ENCODE peak calls at places on chromosomes 1 and 21, in six cellular contexts. One of them, this sample, is unnamed. For H3K4me1, the result is how much of the 10 kb centered on the place peaks cover.

GRCh38 chr1:206479164-206480125 is 9.2 kb downstream of the IKBKE start:
- DNase-seq in SK-N-SH: peak
- DNase-seq in breast epithelium: no peak
- DNase-seq in GM12878: no peak
- DNase-seq in transverse colon: peak
- DNase-seq in suprapubic skin: no peak
- DNase-seq in this sample: peak

GRCh38 chr1:178962853-178963810 is 62.6 kb upstream of the FAM20B start:
- DNase-seq in GM12878: no peak
- DNase-seq in breast epithelium: no peak
- DNase-seq in suprapubic skin: no peak
- DNase-seq in SK-N-SH: no peak
- DNase-seq in transverse colon: no peak
- DNase-seq in this sample: no peak

GRCh38 chr21:42923553-42924432 is 1.6 kb downstream of the ERVH48-1 start:
- DNase-seq in transverse colon: peak
- DNase-seq in breast epithelium: peak
- DNase-seq in suprapubic skin: peak
- DNase-seq in SK-N-SH: peak
- DNase-seq in GM12878: peak
- DNase-seq in this sample: peak

GRCh38 chr21:15221799-15222386 is 157.1 kb upstream of the NRIP1 start:
- DNase-seq in transverse colon: peak
- DNase-seq in GM12878: no peak
- DNase-seq in SK-N-SH: no peak
- DNase-seq in suprapubic skin: no peak
- DNase-seq in breast epithelium: no peak
- DNase-seq in this sample: no peak

GRCh38 chr21:43274946-43275310 is 106.1 kb downstream of the CRYAA start:
- DNase-seq in breast epithelium: no peak
- DNase-seq in suprapubic skin: no peak
- DNase-seq in GM12878: no peak
- DNase-seq in transverse colon: no peak
- DNase-seq in SK-N-SH: peak
- DNase-seq in this sample: no peak

GRCh38 chr1:221979461-221980032 is 237.7 kb upstream of the DUSP10 start:
- DNase-seq in SK-N-SH: no peak
- DNase-seq in breast epithelium: no peak
- DNase-seq in transverse colon: no peak
- DNase-seq in GM12878: no peak
- DNase-seq in suprapubic skin: no peak
- DNase-seq in this sample: no peak

GRCh38 chr1:226519741-226520598 is 28.6 kb upstream of the STUM start:
- DNase-seq in breast epithelium: no peak
- DNase-seq in transverse colon: no peak
- DNase-seq in GM12878: no peak
- DNase-seq in suprapubic skin: peak
- DNase-seq in SK-N-SH: no peak
- DNase-seq in this sample: no peak

GRCh38 chr1:158040323-158040722 is 46.9 kb downstream of the KIRREL1 start:
- DNase-seq in GM12878: no peak
- DNase-seq in transverse colon: no peak
- DNase-seq in SK-N-SH: no peak
- DNase-seq in breast epithelium: no peak
- DNase-seq in suprapubic skin: no peak
- DNase-seq in this sample: no peak

GRCh38 chr1:4044967-4045366 is 144.9 kb upstream of the C1orf174 start:
- DNase-seq in breast epithelium: no peak
- DNase-seq in transverse colon: no peak
- DNase-seq in GM12878: no peak
- DNase-seq in suprapubic skin: no peak
- DNase-seq in SK-N-SH: no peak
- DNase-seq in this sample: no peak

GRCh38 chr1:40664167-40664537 is 1.3 kb downstream of the RIMS3 start:
- DNase-seq in breast epithelium: no peak
- DNase-seq in suprapubic skin: no peak
- DNase-seq in transverse colon: no peak
- DNase-seq in GM12878: no peak
- DNase-seq in SK-N-SH: peak
- DNase-seq in this sample: no peak

GRCh38 chr1:170495006-170495405 is 37.0 kb upstream of the GORAB start:
- DNase-seq in GM12878: no peak
- DNase-seq in breast epithelium: no peak
- DNase-seq in SK-N-SH: no peak
- DNase-seq in transverse colon: no peak
- DNase-seq in suprapubic skin: no peak
- DNase-seq in this sample: no peak

GRCh38 chr1:19057784-19058475 is 101.5 kb upstream of the IFFO2 start:
- DNase-seq in transverse colon: no peak
- DNase-seq in GM12878: no peak
- DNase-seq in suprapubic skin: no peak
- DNase-seq in breast epithelium: no peak
- DNase-seq in SK-N-SH: no peak
- DNase-seq in this sample: no peak

GRCh38 chr1:9149837-9150581 is 21.1 kb upstream of the GPR157 start:
- DNase-seq in SK-N-SH: no peak
- DNase-seq in transverse colon: no peak
- DNase-seq in suprapubic skin: no peak
- DNase-seq in breast epithelium: no peak
- DNase-seq in GM12878: no peak
- DNase-seq in this sample: no peak

GRCh38 chr1:174788981-174789380 is 210.8 kb upstream of the CACYBP start:
- DNase-seq in transverse colon: no peak
- DNase-seq in breast epithelium: no peak
- DNase-seq in suprapubic skin: no peak
- DNase-seq in GM12878: no peak
- DNase-seq in SK-N-SH: no peak
- DNase-seq in this sample: no peak

GRCh38 chr1:245895455-245895959 is 611.6 kb downstream of the SMYD3 start:
- DNase-seq in GM12878: peak
- DNase-seq in suprapubic skin: no peak
- DNase-seq in breast epithelium: no peak
- DNase-seq in SK-N-SH: no peak
- DNase-seq in transverse colon: no peak
- DNase-seq in this sample: no peak

GRCh38 chr1:246001821-246002220 is 505.3 kb downstream of the SMYD3 start:
- DNase-seq in SK-N-SH: no peak
- DNase-seq in GM12878: no peak
- DNase-seq in transverse colon: no peak
- DNase-seq in suprapubic skin: no peak
- DNase-seq in breast epithelium: no peak
- DNase-seq in this sample: no peak

GRCh38 chr1:168947039-168947438 is 159.5 kb upstream of the ATP1B1 start:
- DNase-seq in transverse colon: no peak
- DNase-seq in GM12878: no peak
- DNase-seq in SK-N-SH: no peak
- DNase-seq in breast epithelium: no peak
- DNase-seq in suprapubic skin: no peak
- DNase-seq in this sample: no peak

GRCh38 chr1:164838786-164839185 is 279.8 kb downstream of the PBX1 start:
- DNase-seq in breast epithelium: no peak
- DNase-seq in GM12878: no peak
- DNase-seq in SK-N-SH: no peak
- DNase-seq in transverse colon: no peak
- DNase-seq in suprapubic skin: no peak
- DNase-seq in this sample: no peak

GRCh38 chr1:151828931-151829330 is 2.7 kb downstream of the RORC start:
- DNase-seq in breast epithelium: peak
- DNase-seq in SK-N-SH: peak
- DNase-seq in suprapubic skin: no peak
- DNase-seq in transverse colon: no peak
- DNase-seq in GM12878: no peak
- DNase-seq in this sample: no peak

GRCh38 chr1:184191181-184191601 is 139.7 kb downstream of the TSEN15 start:
- DNase-seq in GM12878: no peak
- DNase-seq in suprapubic skin: no peak
- DNase-seq in breast epithelium: no peak
- DNase-seq in SK-N-SH: no peak
- DNase-seq in transverse colon: peak
- DNase-seq in this sample: peak

GRCh38 chr1:116988908-116989307 is 12.7 kb upstream of the CD101 start:
- DNase-seq in suprapubic skin: no peak
- DNase-seq in transverse colon: peak
- DNase-seq in breast epithelium: no peak
- DNase-seq in SK-N-SH: no peak
- DNase-seq in GM12878: no peak
- DNase-seq in this sample: no peak

GRCh38 chr1:27589841-27590426 is 14.0 kb downstream of the AHDC1 start:
- DNase-seq in breast epithelium: no peak
- DNase-seq in SK-N-SH: peak
- DNase-seq in transverse colon: no peak
- DNase-seq in suprapubic skin: no peak
- DNase-seq in GM12878: no peak
- DNase-seq in this sample: peak

GRCh38 chr21:32386195-32386870 is 6.5 kb downstream of the URB1 start:
- DNase-seq in SK-N-SH: no peak
- DNase-seq in GM12878: no peak
- DNase-seq in transverse colon: no peak
- DNase-seq in breast epithelium: no peak
- DNase-seq in suprapubic skin: no peak
- DNase-seq in this sample: no peak

GRCh38 chr1:17200246-17200645 is 4.7 kb upstream of the PADI1 start:
- DNase-seq in breast epithelium: no peak
- DNase-seq in suprapubic skin: no peak
- DNase-seq in transverse colon: no peak
- DNase-seq in SK-N-SH: no peak
- DNase-seq in GM12878: no peak
- DNase-seq in this sample: no peak

GRCh38 chr21:14210738-14211137 is at the start of gene LIPI:
- DNase-seq in GM12878: no peak
- DNase-seq in breast epithelium: no peak
- DNase-seq in transverse colon: no peak
- DNase-seq in suprapubic skin: no peak
- DNase-seq in SK-N-SH: no peak
- DNase-seq in this sample: no peak

GRCh38 chr21:46195595-46196195 is 11.4 kb upstream of the SPATC1L start:
- DNase-seq in SK-N-SH: peak
- DNase-seq in breast epithelium: peak
- DNase-seq in transverse colon: no peak
- DNase-seq in suprapubic skin: peak
- DNase-seq in GM12878: no peak
- DNase-seq in this sample: peak

GRCh38 chr1:167612986-167613385 is 17.0 kb upstream of the RCSD1 start:
- DNase-seq in breast epithelium: no peak
- DNase-seq in suprapubic skin: no peak
- DNase-seq in GM12878: no peak
- DNase-seq in transverse colon: no peak
- DNase-seq in SK-N-SH: no peak
- DNase-seq in this sample: no peak

GRCh38 chr1:3803905-3804626 is 7.8 kb upstream of the LRRC47 start:
- DNase-seq in breast epithelium: no peak
- DNase-seq in GM12878: no peak
- DNase-seq in suprapubic skin: no peak
- DNase-seq in transverse colon: no peak
- DNase-seq in SK-N-SH: no peak
- DNase-seq in this sample: no peak

GRCh38 chr21:29436143-29436542 is 137.4 kb downstream of the BACH1 start:
- DNase-seq in transverse colon: no peak
- DNase-seq in SK-N-SH: no peak
- DNase-seq in breast epithelium: no peak
- DNase-seq in GM12878: no peak
- DNase-seq in suprapubic skin: no peak
- DNase-seq in this sample: no peak

GRCh38 chr1:233140519-233140918 is 155.0 kb downstream of the PCNX2 start:
- DNase-seq in suprapubic skin: no peak
- DNase-seq in GM12878: no peak
- DNase-seq in breast epithelium: no peak
- DNase-seq in SK-N-SH: no peak
- DNase-seq in transverse colon: no peak
- DNase-seq in this sample: no peak

GRCh38 chr1:2227341-2228156 is 570 bp upstream of the SKI start:
- DNase-seq in GM12878: peak
- DNase-seq in breast epithelium: peak
- DNase-seq in suprapubic skin: peak
- DNase-seq in SK-N-SH: peak
- DNase-seq in transverse colon: peak
- DNase-seq in this sample: peak

GRCh38 chr1:230542054-230542453 is 100.2 kb upstream of the COG2 start:
- DNase-seq in suprapubic skin: no peak
- DNase-seq in transverse colon: no peak
- DNase-seq in GM12878: no peak
- DNase-seq in SK-N-SH: no peak
- DNase-seq in breast epithelium: no peak
- DNase-seq in this sample: no peak

GRCh38 chr1:2230781-2231666 is 2.9 kb downstream of the SKI start:
- DNase-seq in transverse colon: peak
- DNase-seq in suprapubic skin: no peak
- DNase-seq in SK-N-SH: peak
- DNase-seq in GM12878: no peak
- DNase-seq in breast epithelium: no peak
- DNase-seq in this sample: no peak

GRCh38 chr1:155009742-155010141 is 7.1 kb downstream of the ZBTB7B start:
- DNase-seq in breast epithelium: no peak
- DNase-seq in suprapubic skin: no peak
- DNase-seq in GM12878: no peak
- DNase-seq in transverse colon: no peak
- DNase-seq in SK-N-SH: no peak
- DNase-seq in this sample: no peak
- H3K4me3 ChIP-seq in breast epithelium: peak
- H3K4me3 ChIP-seq in suprapubic skin: peak
- H3K4me3 ChIP-seq in GM12878: no peak
- H3K4me3 ChIP-seq in transverse colon: no peak
- H3K4me3 ChIP-seq in SK-N-SH: no peak
- H3K4me3 ChIP-seq in this sample: no peak

GRCh38 chr1:56516539-56517252 is 62.7 kb downstream of the PLPP3 start:
- DNase-seq in breast epithelium: no peak
- DNase-seq in SK-N-SH: no peak
- DNase-seq in suprapubic skin: no peak
- DNase-seq in transverse colon: peak
- DNase-seq in GM12878: peak
- DNase-seq in this sample: no peak
- TF ChIP-seq POLR2AphosphoS5 in breast epithelium: no peak
- TF ChIP-seq POLR2AphosphoS5 in SK-N-SH: no peak
- TF ChIP-seq POLR2AphosphoS5 in suprapubic skin: no peak
- TF ChIP-seq POLR2AphosphoS5 in transverse colon: peak
- TF ChIP-seq POLR2AphosphoS5 in GM12878: no peak
- TF ChIP-seq POLR2AphosphoS5 in this sample: no peak

GRCh38 chr1:162150112-162150511 is 80.6 kb downstream of the NOS1AP start:
- DNase-seq in breast epithelium: no peak
- DNase-seq in suprapubic skin: no peak
- DNase-seq in SK-N-SH: no peak
- DNase-seq in transverse colon: no peak
- DNase-seq in GM12878: no peak
- DNase-seq in this sample: no peak
- H3K4me1 ChIP-seq in breast epithelium: under half
- H3K4me1 ChIP-seq in suprapubic skin: under half
- H3K4me1 ChIP-seq in SK-N-SH: under half
- H3K4me1 ChIP-seq in transverse colon: under half
- H3K4me1 ChIP-seq in GM12878: under half
- H3K4me1 ChIP-seq in this sample: under half

GRCh38 chr1:22418352-22418751 is 33.3 kb upstream of the ZBTB40 start:
- DNase-seq in SK-N-SH: no peak
- DNase-seq in GM12878: no peak
- DNase-seq in transverse colon: no peak
- DNase-seq in breast epithelium: no peak
- DNase-seq in suprapubic skin: no peak
- DNase-seq in this sample: no peak
- H3K4me3 ChIP-seq in SK-N-SH: no peak
- H3K4me3 ChIP-seq in GM12878: no peak
- H3K4me3 ChIP-seq in transverse colon: no peak
- H3K4me3 ChIP-seq in breast epithelium: no peak
- H3K4me3 ChIP-seq in suprapubic skin: no peak
- H3K4me3 ChIP-seq in this sample: no peak